ENCODE peak calls at places on chromosomes 2 and 18, in five cellular contexts. U is A549, K is endothelial cell of umbilical vein, P is tibial nerve, X is Peyer's patch. Z is an unnamed sample.

GRCh38 chr2:64698668-64699444 is 45.1 kb upstream of the SERTAD2 start:
- DNase-seq in K (peak), X (no peak), U (peak), P (no peak), Z (no peak)

GRCh38 chr2:199581504-199581903 is 123.8 kb upstream of the SATB2 start:
- DNase-seq in P (no peak), X (no peak), K (peak), U (no peak), Z (no peak)

GRCh38 chr2:114610677-114611076 is 168.2 kb downstream of the DPP10 start:
- DNase-seq in X (no peak), U (no peak), K (no peak), P (no peak), Z (no peak)

GRCh38 chr18:59340817-59341216 is 18.2 kb downstream of the LMAN1 start:
- DNase-seq in U (no peak), K (no peak), P (no peak), X (no peak), Z (no peak)

GRCh38 chr2:109292377-109292776 is 163.4 kb downstream of the SH3RF3 start:
- DNase-seq in P (no peak), K (no peak), X (no peak), U (no peak), Z (no peak)

GRCh38 chr18:27382477-27383216 is 197.5 kb upstream of the CHST9 start:
- DNase-seq in K (no peak), X (no peak), U (no peak), P (no peak), Z (no peak)

GRCh38 chr2:187550797-187551306 is 3.4 kb downstream of the TFPI start:
- DNase-seq in P (no peak), K (peak), X (no peak), U (no peak), Z (no peak)

GRCh38 chr18:79801217-79801616 is 3.5 kb downstream of the KCNG2 start:
- DNase-seq in P (no peak), K (no peak), U (no peak), X (peak), Z (no peak)

GRCh38 chr2:182980115-182980514 is 58.1 kb downstream of the NCKAP1 start:
- DNase-seq in X (no peak), K (peak), P (no peak), U (peak), Z (no peak)

GRCh38 chr18:13562494-13563029 is 163.8 kb downstream of the FAM210A start:
- DNase-seq in P (no peak), K (no peak), U (no peak), X (no peak), Z (no peak)

GRCh38 chr2:140910683-140911082 is 1220.1 kb downstream of the LRP1B start:
- DNase-seq in P (no peak), K (no peak), U (no peak), X (no peak), Z (no peak)

GRCh38 chr2:218733615-218734021 is 23.0 kb downstream of the TTLL4 start:
- DNase-seq in K (no peak), P (peak), X (no peak), U (peak), Z (peak)

GRCh38 chr18:45993441-45993840 is 26.3 kb upstream of the EPG5 start:
- DNase-seq in U (no peak), K (peak), X (no peak), P (no peak), Z (no peak)

GRCh38 chr2:67570626-67571025 is 173.5 kb downstream of the ETAA1 start:
- DNase-seq in P (no peak), X (no peak), U (no peak), K (no peak), Z (no peak)

GRCh38 chr2:238294393-238295143 is 6.2 kb upstream of the PER2 start:
- DNase-seq in P (no peak), X (peak), K (no peak), U (no peak), Z (no peak)

GRCh38 chr18:23682472-23682871 is 6.8 kb upstream of the LAMA3 start:
- DNase-seq in P (no peak), X (no peak), K (no peak), U (no peak), Z (no peak)

GRCh38 chr18:73774836-73775509 is 372.7 kb downstream of the FBXO15 start:
- DNase-seq in P (no peak), U (peak), X (no peak), K (no peak), Z (no peak)

GRCh38 chr2:49831698-49832367 is 677.5 kb upstream of the FSHR start:
- DNase-seq in P (no peak), X (no peak), U (no peak), K (no peak), Z (no peak)

GRCh38 chr18:35619941-35620340 is 38.4 kb downstream of the GALNT1 start:
- DNase-seq in X (no peak), U (no peak), K (peak), P (no peak), Z (no peak)

GRCh38 chr2:132438650-132439030 is 22.0 kb downstream of the GPR39 start:
- DNase-seq in U (peak), P (no peak), X (no peak), K (peak), Z (no peak)

GRCh38 chr2:231099918-231100317 is 24.9 kb downstream of the HTR2B start:
- DNase-seq in X (no peak), P (no peak), U (peak), K (no peak), Z (no peak)

GRCh38 chr2:108835038-108835437 is 48.5 kb downstream of the CCDC138 start:
- DNase-seq in U (no peak), P (no peak), K (no peak), X (no peak), Z (no peak)

GRCh38 chr2:211654211-211654780 is 884.3 kb downstream of the ERBB4 start:
- DNase-seq in P (no peak), K (no peak), X (no peak), U (no peak), Z (no peak)

GRCh38 chr2:97011977-97012569 is 25.7 kb upstream of the FAM178B start:
- DNase-seq in U (peak), X (no peak), K (peak), P (peak), Z (no peak)

GRCh38 chr2:42636956-42637355 is 68.5 kb downstream of the MTA3 start:
- DNase-seq in P (no peak), X (no peak), U (no peak), K (no peak), Z (no peak)

GRCh38 chr2:74462786-74463105 is 2.4 kb downstream of the MOGS start:
- DNase-seq in X (no peak), U (no peak), P (no peak), K (no peak), Z (no peak)

GRCh38 chr18:54224379-54225014 is at the start of gene MBD2:
- DNase-seq in U (peak), K (peak), P (peak), X (peak), Z (peak)

GRCh38 chr18:12518326-12518725 is 110.6 kb downstream of the PRELID3A start:
- DNase-seq in X (no peak), P (no peak), K (no peak), U (no peak), Z (no peak)

GRCh38 chr2:156615836-156616322 is 179.7 kb downstream of the GPD2 start:
- DNase-seq in U (no peak), X (no peak), K (no peak), P (no peak), Z (no peak)

DNA sequence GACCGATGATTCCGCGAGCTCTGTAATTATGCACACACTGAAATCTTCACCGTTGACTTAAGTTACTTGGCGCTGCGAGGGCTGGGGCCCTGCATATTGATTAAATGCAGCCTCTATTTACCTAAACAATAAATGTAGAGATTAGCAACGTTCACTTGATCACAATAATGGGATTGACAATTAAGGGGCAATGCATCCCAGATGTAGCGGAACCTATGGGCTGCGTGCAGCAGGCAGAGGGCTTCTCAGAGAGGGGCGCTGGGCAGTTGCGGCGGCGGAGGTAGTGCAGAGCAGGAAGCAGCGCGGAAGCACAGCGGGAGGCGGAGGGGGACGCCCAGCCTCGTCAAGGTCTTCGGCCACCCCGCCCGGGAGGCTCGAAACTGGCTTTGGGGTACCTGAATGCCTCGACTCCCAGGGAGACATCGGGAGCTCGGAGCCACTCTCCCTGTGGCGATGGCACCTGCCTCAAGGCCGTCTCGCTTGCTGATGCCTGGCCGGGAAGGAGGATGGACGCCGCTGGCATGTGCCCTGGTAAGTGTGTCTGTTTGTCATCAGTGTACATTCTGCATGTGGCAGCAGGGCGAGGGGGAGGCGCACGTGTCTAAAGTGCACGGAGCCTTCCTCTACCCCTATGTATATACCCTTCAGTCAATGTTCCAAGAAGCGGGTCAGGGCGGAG is 7.7 kb upstream of the SP9 start:
- DNase-seq in P (no peak), U (no peak), X (peak), K (no peak), Z (no peak)
- H3K4me3 ChIP-seq in P (peak), U (peak), X (peak), K (no peak), Z (peak)

GRCh38 chr2:213151437-213152064 is at the start of gene IKZF2:
- DNase-seq in P (peak), K (peak), X (peak), U (peak), Z (peak)
- TF ChIP-seq POLR2A in P (peak), K (no peak), X (peak), U (no peak), Z (no peak)

GRCh38 chr2:159792036-159792435 is 6.0 kb downstream of the CD302 start:
- DNase-seq in P (no peak), K (no peak), X (no peak), U (no peak), Z (no peak)

GRCh38 chr2:159785195-159785594 is 12.8 kb downstream of the CD302 start:
- DNase-seq in U (no peak), X (no peak), P (no peak), K (no peak), Z (no peak)

GRCh38 chr2:159786938-159787337 is 11.1 kb downstream of the CD302 start:
- DNase-seq in P (no peak), X (no peak), K (no peak), U (no peak), Z (no peak)

GRCh38 chr2:159790323-159790722 is 7.7 kb downstream of the CD302 start:
- DNase-seq in X (no peak), U (no peak), P (no peak), K (no peak), Z (no peak)

GRCh38 chr2:159788218-159788617 is 9.8 kb downstream of the CD302 start:
- DNase-seq in K (no peak), P (no peak), X (no peak), U (no peak), Z (no peak)
- H3K4me3 ChIP-seq in K (no peak), P (no peak), X (no peak), U (no peak), Z (no peak)

GRCh38 chr18:75211721-75212625 is 1.4 kb downstream of the TSHZ1 start:
- DNase-seq in U (peak), X (no peak), K (peak), P (peak), Z (no peak)
- TF ChIP-seq POLR2A in U (peak), X (no peak), K (no peak), P (no peak), Z (no peak)

GRCh38 chr2:46164581-46165301 is 132.5 kb upstream of the EPAS1 start:
- DNase-seq in P (peak), U (peak), K (peak), X (no peak), Z (peak)
- H3K4me3 ChIP-seq in P (no peak), U (peak), K (no peak), X (no peak), Z (no peak)

GRCh38 chr2:102317715-102318114 is 6.4 kb downstream of the IL1RL1 start:
- DNase-seq in P (no peak), K (peak), X (no peak), U (no peak), Z (no peak)

GRCh38 chr2:102313950-102314349 is 2.6 kb downstream of the IL1RL1 start:
- DNase-seq in P (no peak), K (no peak), U (no peak), X (no peak), Z (no peak)

GRCh38 chr2:102310964-102311640 is at the start of gene IL1RL1:
- DNase-seq in X (no peak), P (no peak), K (no peak), U (no peak), Z (no peak)

GRCh38 chr2:102315850-102316370 is 4.5 kb downstream of the IL1RL1 start:
- DNase-seq in X (no peak), K (peak), P (no peak), U (no peak), Z (no peak)

GRCh38 chr2:102313025-102313424 is 1.7 kb downstream of the IL1RL1 start:
- DNase-seq in U (no peak), K (peak), P (no peak), X (no peak), Z (no peak)
- TF ChIP-seq POLR2A in U (no peak), K (no peak), P (no peak), X (no peak), Z (no peak)

DNA sequence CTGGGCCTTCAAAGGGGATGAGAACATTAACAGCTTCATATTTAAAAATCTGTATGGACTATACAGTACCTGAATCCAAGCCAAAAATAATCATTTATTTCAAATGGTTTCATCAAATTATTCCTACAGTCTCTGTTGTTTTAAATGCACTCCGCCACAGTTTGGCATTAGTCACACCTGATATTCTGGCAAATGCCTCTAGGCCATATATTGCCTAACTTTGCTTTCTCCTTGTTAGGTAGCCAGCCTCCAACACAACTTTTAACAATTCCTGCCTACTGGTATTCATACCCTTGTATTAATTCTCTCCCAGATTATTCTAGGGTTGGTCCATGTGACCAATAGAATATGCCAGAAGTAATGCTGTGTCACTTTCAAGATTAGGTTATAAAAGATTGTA is 146.6 kb upstream of the FANCL start:
- DNase-seq in X (no peak), P (no peak), K (no peak), U (no peak), Z (no peak)
- H3K4me3 ChIP-seq in X (no peak), P (no peak), K (no peak), U (no peak), Z (no peak)

DNA sequence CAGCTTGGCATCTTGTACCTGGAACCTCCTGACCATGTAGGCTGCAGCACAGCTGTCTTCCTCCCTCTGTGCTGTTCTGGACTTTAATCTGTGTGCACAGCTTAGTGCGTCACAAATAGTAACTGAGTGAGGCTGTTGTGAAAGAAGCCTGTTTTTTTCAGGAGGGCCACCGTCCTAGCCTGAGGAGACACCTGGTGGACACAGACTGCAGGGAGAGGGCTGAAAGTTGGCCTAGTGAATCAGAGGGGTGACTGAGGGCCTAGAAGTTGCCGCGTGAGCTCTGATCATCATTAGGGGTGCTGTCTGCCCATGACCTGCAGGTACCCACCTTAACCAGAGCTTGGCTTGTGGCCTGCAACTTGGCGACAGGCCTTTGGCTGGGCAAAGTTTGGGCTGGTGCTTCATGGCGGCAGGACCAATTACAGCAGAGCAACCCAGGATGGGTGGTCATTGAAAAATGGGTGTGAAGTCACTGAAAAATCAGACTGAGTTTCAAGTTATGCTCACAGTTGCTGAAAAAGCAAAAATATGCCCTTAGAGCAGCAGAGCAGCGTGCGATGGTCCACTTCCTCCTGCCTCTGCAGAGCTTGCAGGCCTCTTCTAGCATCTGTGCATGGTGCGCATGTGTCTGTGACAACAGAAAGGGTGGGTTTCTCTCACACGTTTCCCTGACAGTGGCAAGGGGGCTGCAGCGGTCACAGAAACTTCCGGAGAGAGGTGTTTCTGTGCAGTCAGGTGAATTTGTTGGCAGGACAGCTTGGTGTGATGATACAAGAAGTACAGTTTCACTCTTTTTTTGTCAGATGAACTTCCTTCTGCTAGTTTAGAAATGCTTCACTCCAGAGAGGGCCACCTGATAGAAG is 9.6 kb downstream of the GDF7 start:
- DNase-seq in P (no peak), U (peak), K (no peak), X (peak), Z (peak)
- TF ChIP-seq POLR2A in P (no peak), U (no peak), K (no peak), X (no peak), Z (no peak)

GRCh38 chr2:98607741-98608117 is 583 bp downstream of the COA5 start:
- DNase-seq in K (no peak), U (no peak), P (no peak), X (no peak), Z (no peak)

GRCh38 chr2:98606431-98606830 is 1.9 kb downstream of the COA5 start:
- DNase-seq in U (no peak), K (no peak), X (no peak), P (no peak), Z (no peak)

GRCh38 chr2:98608962-98609604 is 694 bp downstream of the UNC50 start:
- DNase-seq in P (no peak), X (peak), U (peak), K (peak), Z (no peak)

GRCh38 chr2:98608118-98608961 is at the start of the genes COA5 and UNC50:
- DNase-seq in U (peak), P (peak), X (peak), K (peak), Z (peak)

DNA sequence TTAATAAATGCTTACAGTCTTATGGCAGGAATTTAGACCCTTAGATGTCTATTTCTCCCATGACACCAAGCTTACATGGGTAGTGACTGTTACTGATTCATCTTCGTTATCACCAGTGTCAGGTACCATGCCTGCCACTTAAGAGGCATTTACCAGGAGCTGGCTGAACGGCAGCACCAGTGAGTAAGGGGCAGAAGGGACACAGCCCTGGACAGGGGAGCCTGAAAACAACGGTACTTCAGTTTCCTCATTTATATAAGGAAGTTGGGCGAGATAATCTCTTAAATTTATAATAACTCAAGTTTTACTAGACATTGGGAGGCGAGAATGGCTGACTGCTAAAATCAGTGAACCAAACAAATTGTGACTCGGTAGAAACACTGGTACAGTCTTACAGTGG is 1.2 kb downstream of the COA5 start:
- DNase-seq in K (no peak), P (no peak), X (no peak), U (no peak), Z (no peak)
- H3K4me3 ChIP-seq in K (no peak), P (peak), X (peak), U (peak), Z (no peak)

Z was measured in lower leg skin.